ENCODE peak calls at places on chromosome 19, in six cellular contexts. One of them, this sample, is unnamed.

GRCh38 chr19:55711719-55712118 is 26.5 kb downstream of the NLRP9 start:
- DNase-seq in NCI-H774: no peak
- DNase-seq in endothelial cell: no peak
- DNase-seq in HuH-7.5: no peak
- DNase-seq in cardiac muscle cell: no peak
- DNase-seq in head of caudate nucleus: no peak
- DNase-seq in this sample: no peak

GRCh38 chr19:45973564-45974338 is at the start of gene NOVA2:
- DNase-seq in cardiac muscle cell: peak; percentile 78
- DNase-seq in head of caudate nucleus: peak; percentile 95
- DNase-seq in endothelial cell: peak; percentile 96
- DNase-seq in NCI-H774: peak; percentile 31
- DNase-seq in HuH-7.5: no peak
- DNase-seq in this sample: peak; percentile 71

GRCh38 chr19:10871711-10872550 is 578 bp downstream of the CARM1 start:
- DNase-seq in HuH-7.5: peak; percentile 53
- DNase-seq in endothelial cell: peak; percentile 36
- DNase-seq in cardiac muscle cell: peak; percentile 21
- DNase-seq in head of caudate nucleus: peak; percentile 39
- DNase-seq in NCI-H774: no peak
- DNase-seq in this sample: no peak

GRCh38 chr19:28426110-28426901 is 786.6 kb downstream of the UQCRFS1 start:
- DNase-seq in NCI-H774: no peak
- DNase-seq in head of caudate nucleus: no peak
- DNase-seq in cardiac muscle cell: peak; percentile 13
- DNase-seq in endothelial cell: no peak
- DNase-seq in HuH-7.5: no peak
- DNase-seq in this sample: no peak

GRCh38 chr19:3178973-3179738 is 587 bp downstream of the S1PR4 start:
- DNase-seq in cardiac muscle cell: no peak
- DNase-seq in HuH-7.5: no peak
- DNase-seq in head of caudate nucleus: no peak
- DNase-seq in endothelial cell: no peak
- DNase-seq in NCI-H774: no peak
- DNase-seq in this sample: no peak

GRCh38 chr19:44782729-44783128 is 5.0 kb downstream of the CBLC start:
- DNase-seq in cardiac muscle cell: no peak
- DNase-seq in NCI-H774: no peak
- DNase-seq in HuH-7.5: no peak
- DNase-seq in head of caudate nucleus: no peak
- DNase-seq in endothelial cell: no peak
- DNase-seq in this sample: no peak

GRCh38 chr19:51296331-51297093 is 14.9 kb upstream of the IGLON5 start:
- DNase-seq in HuH-7.5: no peak
- DNase-seq in head of caudate nucleus: no peak
- DNase-seq in endothelial cell: no peak
- DNase-seq in cardiac muscle cell: peak; percentile 19
- DNase-seq in NCI-H774: no peak
- DNase-seq in this sample: no peak

GRCh38 chr19:46748325-46749109 is 2.3 kb upstream of the STRN4 start:
- DNase-seq in head of caudate nucleus: no peak
- DNase-seq in endothelial cell: peak; percentile 86
- DNase-seq in NCI-H774: no peak
- DNase-seq in cardiac muscle cell: peak; percentile 78
- DNase-seq in HuH-7.5: peak; percentile 76
- DNase-seq in this sample: no peak

GRCh38 chr19:15210323-15210774 is 9.6 kb upstream of the NOTCH3 start:
- DNase-seq in cardiac muscle cell: peak; percentile 55
- DNase-seq in NCI-H774: no peak
- DNase-seq in HuH-7.5: no peak
- DNase-seq in head of caudate nucleus: no peak
- DNase-seq in endothelial cell: no peak
- DNase-seq in this sample: no peak

GRCh38 chr19:48654299-48655059 is 8.5 kb upstream of the CA11 start:
- DNase-seq in head of caudate nucleus: no peak
- DNase-seq in cardiac muscle cell: no peak
- DNase-seq in endothelial cell: no peak
- DNase-seq in HuH-7.5: no peak
- DNase-seq in NCI-H774: peak; percentile 13
- DNase-seq in this sample: no peak

GRCh38 chr19:12695997-12696365 is 450 bp downstream of the FBXW9 start:
- DNase-seq in cardiac muscle cell: no peak
- DNase-seq in head of caudate nucleus: no peak
- DNase-seq in endothelial cell: no peak
- DNase-seq in HuH-7.5: peak; percentile 45
- DNase-seq in NCI-H774: no peak
- DNase-seq in this sample: no peak

GRCh38 chr19:13726323-13726722 is 38.0 kb upstream of the MRI1 start:
- DNase-seq in NCI-H774: no peak
- DNase-seq in head of caudate nucleus: no peak
- DNase-seq in HuH-7.5: no peak
- DNase-seq in cardiac muscle cell: no peak
- DNase-seq in endothelial cell: no peak
- DNase-seq in this sample: no peak

GRCh38 chr19:43540381-43540780 is 7.4 kb downstream of the ZNF575 start:
- DNase-seq in head of caudate nucleus: no peak
- DNase-seq in NCI-H774: no peak
- DNase-seq in HuH-7.5: no peak
- DNase-seq in endothelial cell: no peak
- DNase-seq in cardiac muscle cell: no peak
- DNase-seq in this sample: no peak

GRCh38 chr19:53333071-53333465 is 481 bp upstream of the ZNF845 start:
- DNase-seq in endothelial cell: peak; percentile 62
- DNase-seq in NCI-H774: peak; percentile 58
- DNase-seq in head of caudate nucleus: peak; percentile 29
- DNase-seq in cardiac muscle cell: no peak
- DNase-seq in HuH-7.5: no peak
- DNase-seq in this sample: peak; percentile 8

GRCh38 chr19:40907968-40908735 is 26.1 kb upstream of the CYP2A7 start:
- DNase-seq in endothelial cell: peak; percentile 6
- DNase-seq in cardiac muscle cell: no peak
- DNase-seq in HuH-7.5: no peak
- DNase-seq in NCI-H774: no peak
- DNase-seq in head of caudate nucleus: no peak
- DNase-seq in this sample: no peak